ENCODE peak calls at places on chromosomes 6 and 20, in eight cellular contexts. One of them, this sample, is unnamed.

GRCh38 chr6:17941318-17941717 is 46.1 kb downstream of the KIF13A start:
- DNase-seq in gastrocnemius medialis: no peak
- DNase-seq in adrenal gland: no peak
- DNase-seq in esophagus squamous epithelium: no peak
- DNase-seq in K562: no peak
- DNase-seq in ovary: no peak
- DNase-seq in A549: no peak
- DNase-seq in body of pancreas: no peak
- DNase-seq in this sample: no peak

GRCh38 chr20:562232-562897 is 18.8 kb upstream of the CSNK2A1 start:
- DNase-seq in gastrocnemius medialis: no peak
- DNase-seq in adrenal gland: no peak
- DNase-seq in esophagus squamous epithelium: no peak
- DNase-seq in K562: no peak
- DNase-seq in ovary: no peak
- DNase-seq in A549: no peak
- DNase-seq in body of pancreas: no peak
- DNase-seq in this sample: no peak

GRCh38 chr20:63843222-63843621 is 12.2 kb upstream of the ZBTB46 start:
- DNase-seq in gastrocnemius medialis: no peak
- DNase-seq in adrenal gland: no peak
- DNase-seq in esophagus squamous epithelium: no peak
- DNase-seq in K562: no peak
- DNase-seq in ovary: no peak
- DNase-seq in A549: no peak
- DNase-seq in body of pancreas: no peak
- DNase-seq in this sample: no peak

GRCh38 chr6:3516094-3516493 is 59.2 kb upstream of the SLC22A23 start:
- DNase-seq in gastrocnemius medialis: no peak
- DNase-seq in adrenal gland: no peak
- DNase-seq in esophagus squamous epithelium: no peak
- DNase-seq in K562: no peak
- DNase-seq in ovary: no peak
- DNase-seq in A549: no peak
- DNase-seq in body of pancreas: no peak
- DNase-seq in this sample: no peak

GRCh38 chr6:31736026-31736767 is at the start of gene CLIC1:
- DNase-seq in gastrocnemius medialis: peak; percentile 41
- DNase-seq in adrenal gland: peak; percentile 91
- DNase-seq in esophagus squamous epithelium: no peak
- DNase-seq in K562: peak; percentile 99
- DNase-seq in ovary: peak; percentile 93
- DNase-seq in A549: peak; percentile 84
- DNase-seq in body of pancreas: peak; percentile 83
- DNase-seq in this sample: peak; percentile 75

GRCh38 chr6:117555882-117556498 is 46.3 kb downstream of the GOPC start:
- DNase-seq in gastrocnemius medialis: no peak
- DNase-seq in adrenal gland: peak; percentile 76
- DNase-seq in esophagus squamous epithelium: no peak
- DNase-seq in K562: peak; percentile 51
- DNase-seq in ovary: peak; percentile 61
- DNase-seq in A549: no peak
- DNase-seq in body of pancreas: peak; percentile 60
- DNase-seq in this sample: no peak

GRCh38 chr6:163723759-163724158 is 309.2 kb downstream of the QKI start:
- DNase-seq in gastrocnemius medialis: no peak
- DNase-seq in adrenal gland: no peak
- DNase-seq in esophagus squamous epithelium: no peak
- DNase-seq in K562: no peak
- DNase-seq in ovary: no peak
- DNase-seq in A549: no peak
- DNase-seq in body of pancreas: no peak
- DNase-seq in this sample: no peak

GRCh38 chr6:44086931-44087574 is 40.2 kb downstream of the MRPL14 start:
- DNase-seq in gastrocnemius medialis: peak; percentile 50
- DNase-seq in adrenal gland: peak; percentile 95
- DNase-seq in esophagus squamous epithelium: no peak
- DNase-seq in K562: no peak
- DNase-seq in ovary: no peak
- DNase-seq in A549: no peak
- DNase-seq in body of pancreas: peak; percentile 70
- DNase-seq in this sample: no peak

GRCh38 chr6:25971187-25971811 is 8.7 kb downstream of the TRIM38 start:
- DNase-seq in gastrocnemius medialis: no peak
- DNase-seq in adrenal gland: peak; percentile 81
- DNase-seq in esophagus squamous epithelium: no peak
- DNase-seq in K562: peak; percentile 87
- DNase-seq in ovary: peak; percentile 53
- DNase-seq in A549: peak; percentile 29
- DNase-seq in body of pancreas: no peak
- DNase-seq in this sample: peak; percentile 48

GRCh38 chr6:146620655-146621054 is 21.9 kb downstream of the ADGB start:
- DNase-seq in gastrocnemius medialis: no peak
- DNase-seq in adrenal gland: no peak
- DNase-seq in esophagus squamous epithelium: no peak
- DNase-seq in K562: no peak
- DNase-seq in ovary: no peak
- DNase-seq in A549: no peak
- DNase-seq in body of pancreas: no peak
- DNase-seq in this sample: no peak

GRCh38 chr6:23637296-23637695 is 488.7 kb upstream of the NRSN1 start:
- DNase-seq in gastrocnemius medialis: no peak
- DNase-seq in adrenal gland: no peak
- DNase-seq in esophagus squamous epithelium: no peak
- DNase-seq in K562: no peak
- DNase-seq in ovary: no peak
- DNase-seq in A549: no peak
- DNase-seq in body of pancreas: no peak
- DNase-seq in this sample: no peak

GRCh38 chr6:45445749-45446454 is 68.2 kb upstream of the SUPT3H start:
- DNase-seq in gastrocnemius medialis: peak; percentile 77
- DNase-seq in adrenal gland: peak; percentile 88
- DNase-seq in esophagus squamous epithelium: peak; percentile 9
- DNase-seq in K562: peak; percentile 94
- DNase-seq in ovary: peak; percentile 54
- DNase-seq in A549: peak; percentile 75
- DNase-seq in body of pancreas: peak; percentile 59
- DNase-seq in this sample: peak; percentile 61

GRCh38 chr6:96604420-96604819 is 41.5 kb downstream of the FHL5 start:
- DNase-seq in gastrocnemius medialis: no peak
- DNase-seq in adrenal gland: no peak
- DNase-seq in esophagus squamous epithelium: no peak
- DNase-seq in K562: no peak
- DNase-seq in ovary: no peak
- DNase-seq in A549: no peak
- DNase-seq in body of pancreas: no peak
- DNase-seq in this sample: no peak

GRCh38 chr6:3766219-3766618 is 14.7 kb upstream of the PXDC1 start:
- DNase-seq in gastrocnemius medialis: no peak
- DNase-seq in adrenal gland: no peak
- DNase-seq in esophagus squamous epithelium: no peak
- DNase-seq in K562: no peak
- DNase-seq in ovary: no peak
- DNase-seq in A549: no peak
- DNase-seq in body of pancreas: no peak
- DNase-seq in this sample: no peak

GRCh38 chr20:32763202-32763999 is 1.2 kb downstream of the DNMT3B start:
- DNase-seq in gastrocnemius medialis: no peak
- DNase-seq in adrenal gland: no peak
- DNase-seq in esophagus squamous epithelium: no peak
- DNase-seq in K562: peak; percentile 68
- DNase-seq in ovary: no peak
- DNase-seq in A549: no peak
- DNase-seq in body of pancreas: peak; percentile 41
- DNase-seq in this sample: no peak

GRCh38 chr6:167113935-167114910 is 8.7 kb upstream of the CCR6 start:
- DNase-seq in gastrocnemius medialis: no peak
- DNase-seq in adrenal gland: peak; percentile 84
- DNase-seq in esophagus squamous epithelium: peak; percentile 38
- DNase-seq in K562: no peak
- DNase-seq in ovary: no peak
- DNase-seq in A549: no peak
- DNase-seq in body of pancreas: no peak
- DNase-seq in this sample: no peak
- TF ChIP-seq POLR2A in gastrocnemius medialis: no peak
- TF ChIP-seq POLR2A in adrenal gland: no peak
- TF ChIP-seq POLR2A in esophagus squamous epithelium: peak; percentile 54
- TF ChIP-seq POLR2A in K562: no peak
- TF ChIP-seq POLR2A in ovary: no peak
- TF ChIP-seq POLR2A in A549: no peak
- TF ChIP-seq POLR2A in body of pancreas: no peak
- TF ChIP-seq POLR2A in this sample: no peak

GRCh38 chr6:128888444-128889175 is 5.7 kb downstream of the LAMA2 start:
- DNase-seq in gastrocnemius medialis: no peak
- DNase-seq in adrenal gland: no peak
- DNase-seq in esophagus squamous epithelium: no peak
- DNase-seq in K562: no peak
- DNase-seq in ovary: no peak
- DNase-seq in A549: no peak
- DNase-seq in body of pancreas: no peak
- DNase-seq in this sample: no peak

GRCh38 chr6:128882560-128882959 is 378 bp upstream of the LAMA2 start:
- DNase-seq in gastrocnemius medialis: no peak
- DNase-seq in adrenal gland: no peak
- DNase-seq in esophagus squamous epithelium: no peak
- DNase-seq in K562: no peak
- DNase-seq in ovary: peak; percentile 31
- DNase-seq in A549: no peak
- DNase-seq in body of pancreas: no peak
- DNase-seq in this sample: no peak

GRCh38 chr6:128885381-128885780 is 2.4 kb downstream of the LAMA2 start:
- DNase-seq in gastrocnemius medialis: no peak
- DNase-seq in adrenal gland: no peak
- DNase-seq in esophagus squamous epithelium: no peak
- DNase-seq in K562: no peak
- DNase-seq in ovary: no peak
- DNase-seq in A549: no peak
- DNase-seq in body of pancreas: no peak
- DNase-seq in this sample: no peak

DNA sequence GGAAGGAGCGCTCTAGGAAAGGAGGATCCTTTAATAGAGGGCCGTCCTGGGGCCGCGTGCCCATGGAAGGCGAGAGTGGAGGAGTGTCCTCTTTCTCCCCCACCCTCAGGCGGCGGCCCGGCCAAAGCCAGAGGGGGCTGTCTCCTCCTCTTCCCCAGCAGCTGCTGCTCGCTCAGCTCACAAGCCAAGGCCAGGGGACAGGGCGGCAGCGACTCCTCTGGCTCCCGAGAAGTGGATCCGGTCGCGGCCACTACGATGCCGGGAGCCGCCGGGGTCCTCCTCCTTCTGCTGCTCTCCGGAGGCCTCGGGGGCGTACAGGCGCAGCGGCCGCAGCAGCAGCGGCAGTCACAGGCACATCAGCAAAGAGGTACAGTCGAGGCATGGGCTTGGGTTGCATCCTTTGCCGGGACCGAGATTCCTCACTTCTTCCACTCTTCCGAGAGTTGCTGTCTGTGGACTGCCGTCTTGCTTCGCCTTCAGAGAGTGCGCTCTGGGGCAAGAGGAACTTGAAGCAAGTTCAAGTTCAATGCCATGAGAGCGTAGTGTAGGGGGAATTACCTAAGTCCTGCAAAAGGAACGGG is at the start of gene LAMA2:
- DNase-seq in gastrocnemius medialis: peak; percentile 75
- DNase-seq in adrenal gland: peak; percentile 64
- DNase-seq in esophagus squamous epithelium: no peak
- DNase-seq in K562: no peak
- DNase-seq in ovary: peak; percentile 89
- DNase-seq in A549: no peak
- DNase-seq in body of pancreas: peak; percentile 20
- DNase-seq in this sample: peak; percentile 7
- TF ChIP-seq POLR2A in gastrocnemius medialis: peak; percentile 55
- TF ChIP-seq POLR2A in adrenal gland: no peak
- TF ChIP-seq POLR2A in esophagus squamous epithelium: peak; percentile 52
- TF ChIP-seq POLR2A in K562: no peak
- TF ChIP-seq POLR2A in ovary: peak; percentile 87
- TF ChIP-seq POLR2A in A549: no peak
- TF ChIP-seq POLR2A in body of pancreas: peak; percentile 38
- TF ChIP-seq POLR2A in this sample: peak; percentile 68

DNA sequence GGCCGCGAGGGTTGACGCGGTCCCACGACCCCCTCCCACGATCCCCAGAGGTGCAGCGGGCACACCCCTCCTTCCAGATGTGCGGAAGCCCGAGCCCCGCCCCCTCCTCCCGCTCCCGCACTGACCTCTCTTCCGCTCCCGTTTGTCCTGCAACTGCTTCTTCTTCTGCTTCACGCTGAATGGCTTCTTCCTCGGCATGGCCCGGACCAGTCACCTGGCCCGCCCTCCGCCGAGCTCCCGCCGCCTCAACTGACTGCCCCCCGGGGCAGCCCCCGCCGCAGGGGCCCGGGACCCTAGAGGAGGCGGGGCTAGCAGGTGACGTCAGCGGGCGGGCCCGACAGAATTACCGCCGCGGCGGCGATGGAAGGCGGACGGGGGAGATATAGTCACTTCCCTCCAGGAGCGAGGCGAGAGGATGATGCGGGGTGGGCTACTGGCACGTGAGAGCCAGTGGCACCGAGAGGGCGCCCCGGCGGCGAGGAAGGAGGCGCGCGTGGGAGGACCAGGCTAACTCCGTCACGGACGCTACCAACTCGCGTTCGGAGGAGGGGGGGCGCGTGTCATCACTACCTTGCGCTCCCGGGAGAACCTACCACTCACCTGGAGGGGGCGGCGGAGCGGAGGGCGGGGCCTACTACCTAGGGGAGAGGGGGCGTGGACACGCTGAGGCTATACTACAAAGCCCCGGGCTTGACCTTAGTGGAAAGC is at the start of gene GNL1:
- DNase-seq in gastrocnemius medialis: peak; percentile 80
- DNase-seq in adrenal gland: peak; percentile 98
- DNase-seq in esophagus squamous epithelium: peak; percentile 91
- DNase-seq in K562: peak; percentile 99
- DNase-seq in ovary: peak; percentile 97
- DNase-seq in A549: peak; percentile 80
- DNase-seq in body of pancreas: peak; percentile 98
- DNase-seq in this sample: peak; percentile 68
- TF ChIP-seq POLR2A in gastrocnemius medialis: peak; percentile 34
- TF ChIP-seq POLR2A in adrenal gland: peak; percentile 55
- TF ChIP-seq POLR2A in esophagus squamous epithelium: peak; percentile 56
- TF ChIP-seq POLR2A in K562: peak; percentile 8
- TF ChIP-seq POLR2A in ovary: peak; percentile 81
- TF ChIP-seq POLR2A in A549: no peak
- TF ChIP-seq POLR2A in body of pancreas: no peak
- TF ChIP-seq POLR2A in this sample: peak; percentile 32

DNA sequence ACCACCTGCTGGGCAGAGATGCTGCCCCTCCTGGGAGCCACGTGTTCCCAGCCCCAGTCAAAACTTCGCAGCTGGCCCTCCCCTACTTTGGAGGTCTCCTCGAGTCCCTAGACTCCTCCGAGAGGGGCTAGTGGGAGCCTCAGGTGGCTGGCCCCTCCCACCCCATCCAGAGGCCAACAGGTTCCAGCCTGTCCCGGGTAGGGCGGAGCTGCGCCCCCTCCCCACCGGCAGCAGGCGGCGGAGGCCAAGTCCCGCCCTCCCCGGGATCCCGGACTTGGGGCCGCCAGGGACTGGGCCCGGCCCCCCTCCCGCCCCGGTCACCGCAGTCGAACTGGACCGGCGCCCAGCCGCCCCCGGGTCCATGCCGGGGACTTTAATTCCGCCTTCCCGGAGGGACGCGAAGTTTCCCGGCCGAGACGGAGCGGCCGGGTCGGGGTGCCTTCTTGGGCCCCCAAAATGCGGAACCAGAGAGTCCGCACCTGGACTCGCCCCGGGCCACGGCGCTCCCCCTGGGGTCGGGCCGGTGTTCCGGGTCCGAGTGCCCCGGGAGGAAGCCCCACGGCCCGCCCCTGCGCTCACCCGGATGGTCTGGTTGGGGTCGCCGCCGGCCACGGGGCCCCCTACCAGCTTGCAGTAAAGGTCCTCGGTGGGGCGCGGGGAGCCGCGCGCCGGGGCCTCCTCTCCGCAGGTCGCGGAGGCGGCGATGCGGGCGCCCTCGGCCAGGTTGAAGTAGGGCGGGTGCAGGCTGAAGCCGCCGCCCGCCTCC is 559 bp downstream of the LAMA5 start:
- DNase-seq in gastrocnemius medialis: no peak
- DNase-seq in adrenal gland: no peak
- DNase-seq in esophagus squamous epithelium: no peak
- DNase-seq in K562: peak; percentile 79
- DNase-seq in ovary: peak; percentile 21
- DNase-seq in A549: no peak
- DNase-seq in body of pancreas: no peak
- DNase-seq in this sample: no peak
- TF ChIP-seq POLR2A in gastrocnemius medialis: no peak
- TF ChIP-seq POLR2A in adrenal gland: no peak
- TF ChIP-seq POLR2A in esophagus squamous epithelium: no peak
- TF ChIP-seq POLR2A in K562: peak; percentile 28
- TF ChIP-seq POLR2A in ovary: no peak
- TF ChIP-seq POLR2A in A549: no peak
- TF ChIP-seq POLR2A in body of pancreas: no peak
- TF ChIP-seq POLR2A in this sample: no peak